ENCODE peak calls at places on chromosomes 1 and 21, in four cellular contexts. One of them, this sample, is unnamed.

GRCh38 chr1:169670836-169671235 is 40.6 kb downstream of the SELL start:
- DNase-seq in neural crest cell: no peak
- DNase-seq in transverse colon: no peak
- DNase-seq in AG09319: no peak
- DNase-seq in this sample: no peak

GRCh38 chr1:172699695-172700094 is 40.8 kb downstream of the FASLG start:
- DNase-seq in neural crest cell: no peak
- DNase-seq in transverse colon: no peak
- DNase-seq in AG09319: no peak
- DNase-seq in this sample: no peak

GRCh38 chr1:41919764-41920397 is 1.2 kb upstream of the HIVEP3 start:
- DNase-seq in neural crest cell: peak
- DNase-seq in transverse colon: peak
- DNase-seq in AG09319: no peak
- DNase-seq in this sample: no peak

GRCh38 chr1:207944571-207944970 is 33.6 kb upstream of the CD34 start:
- DNase-seq in neural crest cell: no peak
- DNase-seq in transverse colon: no peak
- DNase-seq in AG09319: no peak
- DNase-seq in this sample: no peak

GRCh38 chr1:6491480-6491962 is at the start of gene PLEKHG5:
- DNase-seq in neural crest cell: no peak
- DNase-seq in transverse colon: no peak
- DNase-seq in AG09319: no peak
- DNase-seq in this sample: no peak

GRCh38 chr21:41506526-41507520 is 1.1 kb downstream of the TMPRSS2 start:
- DNase-seq in neural crest cell: peak
- DNase-seq in transverse colon: peak
- DNase-seq in AG09319: no peak
- DNase-seq in this sample: no peak

GRCh38 chr1:244794071-244794470 is 41.4 kb upstream of the COX20 start:
- DNase-seq in neural crest cell: no peak
- DNase-seq in transverse colon: no peak
- DNase-seq in AG09319: no peak
- DNase-seq in this sample: no peak

GRCh38 chr1:60234761-60235160 is 161.2 kb upstream of the C1orf87 start:
- DNase-seq in neural crest cell: no peak
- DNase-seq in transverse colon: no peak
- DNase-seq in AG09319: no peak
- DNase-seq in this sample: no peak

GRCh38 chr1:116167625-116168276 is 56.6 kb downstream of the MAB21L3 start:
- DNase-seq in neural crest cell: no peak
- DNase-seq in transverse colon: peak
- DNase-seq in AG09319: no peak
- DNase-seq in this sample: no peak

GRCh38 chr1:37793773-37794371 is at the start of gene MANEAL:
- DNase-seq in neural crest cell: peak
- DNase-seq in transverse colon: peak
- DNase-seq in AG09319: no peak
- DNase-seq in this sample: no peak

GRCh38 chr1:231241751-231242150 is 739 bp downstream of the GNPAT start:
- DNase-seq in neural crest cell: no peak
- DNase-seq in transverse colon: peak
- DNase-seq in AG09319: no peak
- DNase-seq in this sample: no peak

GRCh38 chr1:173168941-173169340 is 38.2 kb downstream of the TNFSF4 start:
- DNase-seq in neural crest cell: no peak
- DNase-seq in transverse colon: no peak
- DNase-seq in AG09319: no peak
- DNase-seq in this sample: no peak

GRCh38 chr1:67853704-67854103 is 20.4 kb upstream of the GNG12 start:
- DNase-seq in neural crest cell: peak
- DNase-seq in transverse colon: peak
- DNase-seq in AG09319: peak
- DNase-seq in this sample: no peak

GRCh38 chr1:36175137-36176095 is 19.5 kb downstream of the MAP7D1 start:
- DNase-seq in neural crest cell: no peak
- DNase-seq in transverse colon: peak
- DNase-seq in AG09319: no peak
- DNase-seq in this sample: peak

GRCh38 chr1:232893481-232894313 is 56.7 kb upstream of the NTPCR start:
- DNase-seq in neural crest cell: no peak
- DNase-seq in transverse colon: no peak
- DNase-seq in AG09319: no peak
- DNase-seq in this sample: no peak

GRCh38 chr21:31343680-31344480 is at the start of gene TIAM1:
- DNase-seq in neural crest cell: peak
- DNase-seq in transverse colon: peak
- DNase-seq in AG09319: no peak
- DNase-seq in this sample: no peak

GRCh38 chr1:19765623-19766022 is 34.1 kb downstream of the TMCO4 start:
- DNase-seq in neural crest cell: no peak
- DNase-seq in transverse colon: no peak
- DNase-seq in AG09319: peak
- DNase-seq in this sample: peak

GRCh38 chr1:245953876-245954660 is 553.0 kb downstream of the SMYD3 start:
- DNase-seq in neural crest cell: no peak
- DNase-seq in transverse colon: no peak
- DNase-seq in AG09319: no peak
- DNase-seq in this sample: no peak

GRCh38 chr1:167043752-167044488 is 46.3 kb downstream of the GPA33 start:
- DNase-seq in neural crest cell: no peak
- DNase-seq in transverse colon: peak
- DNase-seq in AG09319: no peak
- DNase-seq in this sample: no peak

GRCh38 chr1:26097696-26098095 is 13.9 kb upstream of the PDIK1L start:
- DNase-seq in neural crest cell: no peak
- DNase-seq in transverse colon: no peak
- DNase-seq in AG09319: no peak
- DNase-seq in this sample: no peak

GRCh38 chr1:33045814-33046213 is 9.1 kb upstream of the AK2 start:
- DNase-seq in neural crest cell: no peak
- DNase-seq in transverse colon: no peak
- DNase-seq in AG09319: no peak
- DNase-seq in this sample: no peak

GRCh38 chr1:245971711-245972085 is 535.4 kb downstream of the SMYD3 start:
- DNase-seq in neural crest cell: no peak
- DNase-seq in transverse colon: no peak
- DNase-seq in AG09319: no peak
- DNase-seq in this sample: no peak

GRCh38 chr21:39136711-39137110 is 46.5 kb downstream of the PSMG1 start:
- DNase-seq in neural crest cell: no peak
- DNase-seq in transverse colon: no peak
- DNase-seq in AG09319: no peak
- DNase-seq in this sample: no peak

GRCh38 chr1:170410391-170411146 is 121.4 kb upstream of the GORAB start:
- DNase-seq in neural crest cell: no peak
- DNase-seq in transverse colon: no peak
- DNase-seq in AG09319: peak
- DNase-seq in this sample: peak

GRCh38 chr1:7186382-7187120 is 401.3 kb downstream of the CAMTA1 start:
- DNase-seq in neural crest cell: no peak
- DNase-seq in transverse colon: no peak
- DNase-seq in AG09319: no peak
- DNase-seq in this sample: no peak

GRCh38 chr1:246213036-246213435 is 294.0 kb downstream of the SMYD3 start:
- DNase-seq in neural crest cell: no peak
- DNase-seq in transverse colon: no peak
- DNase-seq in AG09319: no peak
- DNase-seq in this sample: no peak

GRCh38 chr1:84620720-84621313 is 46.6 kb upstream of the CTBS start:
- DNase-seq in neural crest cell: peak
- DNase-seq in transverse colon: peak
- DNase-seq in AG09319: no peak
- DNase-seq in this sample: no peak
- TF ChIP-seq CTCF in neural crest cell: peak
- TF ChIP-seq CTCF in transverse colon: peak
- TF ChIP-seq CTCF in AG09319: peak
- TF ChIP-seq CTCF in this sample: peak

GRCh38 chr1:2373551-2374259 is 17.6 kb downstream of the MORN1 start:
- DNase-seq in neural crest cell: no peak
- DNase-seq in transverse colon: peak
- DNase-seq in AG09319: no peak
- DNase-seq in this sample: no peak
- TF ChIP-seq CTCF in neural crest cell: no peak
- TF ChIP-seq CTCF in transverse colon: no peak
- TF ChIP-seq CTCF in AG09319: no peak
- TF ChIP-seq CTCF in this sample: peak

GRCh38 chr1:14567056-14567455 is 31.4 kb upstream of the KAZN start:
- DNase-seq in neural crest cell: no peak
- DNase-seq in transverse colon: no peak
- DNase-seq in AG09319: no peak
- DNase-seq in this sample: no peak
- TF ChIP-seq CTCF in neural crest cell: peak
- TF ChIP-seq CTCF in transverse colon: no peak
- TF ChIP-seq CTCF in AG09319: no peak
- TF ChIP-seq CTCF in this sample: peak

DNA sequence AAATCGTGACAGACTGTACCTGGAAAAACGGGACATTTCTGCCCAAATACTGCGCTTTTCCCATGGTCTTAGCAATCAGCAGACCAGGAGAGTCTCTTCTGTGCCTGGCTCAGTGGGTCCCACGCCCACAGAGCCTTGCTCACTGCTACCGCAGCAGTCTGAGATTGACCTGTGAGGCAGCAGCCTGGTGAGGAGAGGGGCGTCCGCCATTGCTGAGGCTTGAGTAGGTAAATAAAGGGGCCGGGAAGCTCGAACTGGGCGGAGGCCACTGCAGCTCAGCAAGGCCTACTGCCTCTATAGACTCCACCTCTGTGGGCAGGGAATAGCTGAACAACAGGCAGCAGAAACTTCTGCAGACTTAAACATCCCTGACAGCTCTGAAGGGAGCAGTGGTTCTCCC is 203.1 kb downstream of the DENND1B start:
- DNase-seq in neural crest cell: no peak
- DNase-seq in transverse colon: no peak
- DNase-seq in AG09319: no peak
- DNase-seq in this sample: no peak
- TF ChIP-seq CTCF in neural crest cell: no peak
- TF ChIP-seq CTCF in transverse colon: no peak
- TF ChIP-seq CTCF in AG09319: no peak
- TF ChIP-seq CTCF in this sample: no peak

GRCh38 chr1:28290851-28291250 is 31.5 kb downstream of the SESN2 start:
- DNase-seq in neural crest cell: no peak
- DNase-seq in transverse colon: peak
- DNase-seq in AG09319: no peak
- DNase-seq in this sample: no peak
- TF ChIP-seq CTCF in neural crest cell: no peak
- TF ChIP-seq CTCF in transverse colon: no peak
- TF ChIP-seq CTCF in AG09319: no peak
- TF ChIP-seq CTCF in this sample: no peak

GRCh38 chr1:201895120-201895665 is 6.5 kb downstream of the SHISA4 start:
- DNase-seq in neural crest cell: no peak
- DNase-seq in transverse colon: no peak
- DNase-seq in AG09319: no peak
- DNase-seq in this sample: no peak

GRCh38 chr1:201898992-201899391 is 10.3 kb downstream of the SHISA4 start:
- DNase-seq in neural crest cell: no peak
- DNase-seq in transverse colon: no peak
- DNase-seq in AG09319: no peak
- DNase-seq in this sample: no peak

GRCh38 chr1:201895913-201896807 is 7.5 kb downstream of the SHISA4 start:
- DNase-seq in neural crest cell: peak
- DNase-seq in transverse colon: peak
- DNase-seq in AG09319: peak
- DNase-seq in this sample: peak

GRCh38 chr1:201898240-201898894 is 9.7 kb downstream of the SHISA4 start:
- DNase-seq in neural crest cell: no peak
- DNase-seq in transverse colon: no peak
- DNase-seq in AG09319: no peak
- DNase-seq in this sample: no peak

GRCh38 chr1:201896951-201897391 is 8.3 kb downstream of the SHISA4 start:
- DNase-seq in neural crest cell: no peak
- DNase-seq in transverse colon: peak
- DNase-seq in AG09319: no peak
- DNase-seq in this sample: no peak
- TF ChIP-seq CTCF in neural crest cell: no peak
- TF ChIP-seq CTCF in transverse colon: no peak
- TF ChIP-seq CTCF in AG09319: peak
- TF ChIP-seq CTCF in this sample: peak